ENCODE peak calls at places on chromosome 11, in six cellular contexts. N, P, R, T, I and Y are unnamed samples.

GRCh38 chr11:66124564-66124963 is 54.5 kb downstream of the PACS1 start:
- DNase-seq in N (no peak), P (no peak), R (no peak), T (peak), I (no peak), Y (no peak)

GRCh38 chr11:34988294-34989255 is 72.2 kb downstream of the PDHX start:
- DNase-seq in N (no peak), P (no peak), R (no peak), T (peak), I (no peak), Y (no peak)

GRCh38 chr11:40130427-40130826 is 1329.0 kb downstream of the LRRC4C start:
- DNase-seq in N (no peak), P (no peak), R (no peak), T (no peak), I (no peak), Y (no peak)

GRCh38 chr11:123454060-123454651 is 24.1 kb downstream of the GRAMD1B start:
- DNase-seq in N (peak), P (no peak), R (no peak), T (peak), I (no peak), Y (no peak)

GRCh38 chr11:120663142-120663541 is 151.6 kb downstream of the GRIK4 start:
- DNase-seq in N (no peak), P (no peak), R (no peak), T (no peak), I (no peak), Y (no peak)

GRCh38 chr11:66277475-66278391 is at the start of gene CNIH2:
- DNase-seq in N (peak), P (no peak), R (peak), T (no peak), I (peak), Y (no peak)

GRCh38 chr11:82229346-82229745 is 504.3 kb downstream of the FAM181B start:
- DNase-seq in N (no peak), P (no peak), R (peak), T (no peak), I (no peak), Y (peak)

GRCh38 chr11:74388678-74389327 is 9.4 kb downstream of the PGM2L1 start:
- DNase-seq in N (peak), P (peak), R (peak), T (peak), I (peak), Y (peak)

GRCh38 chr11:124922831-124923230 is 3.8 kb downstream of the HEPN1 start:
- DNase-seq in N (no peak), P (no peak), R (no peak), T (no peak), I (no peak), Y (no peak)

GRCh38 chr11:69595805-69596665 is 44.9 kb upstream of the CCND1 start:
- DNase-seq in N (no peak), P (no peak), R (no peak), T (no peak), I (no peak), Y (no peak)

GRCh38 chr11:93567406-93567819 is 24.2 kb upstream of the SMCO4 start:
- DNase-seq in N (no peak), P (no peak), R (no peak), T (no peak), I (no peak), Y (no peak)

DNA sequence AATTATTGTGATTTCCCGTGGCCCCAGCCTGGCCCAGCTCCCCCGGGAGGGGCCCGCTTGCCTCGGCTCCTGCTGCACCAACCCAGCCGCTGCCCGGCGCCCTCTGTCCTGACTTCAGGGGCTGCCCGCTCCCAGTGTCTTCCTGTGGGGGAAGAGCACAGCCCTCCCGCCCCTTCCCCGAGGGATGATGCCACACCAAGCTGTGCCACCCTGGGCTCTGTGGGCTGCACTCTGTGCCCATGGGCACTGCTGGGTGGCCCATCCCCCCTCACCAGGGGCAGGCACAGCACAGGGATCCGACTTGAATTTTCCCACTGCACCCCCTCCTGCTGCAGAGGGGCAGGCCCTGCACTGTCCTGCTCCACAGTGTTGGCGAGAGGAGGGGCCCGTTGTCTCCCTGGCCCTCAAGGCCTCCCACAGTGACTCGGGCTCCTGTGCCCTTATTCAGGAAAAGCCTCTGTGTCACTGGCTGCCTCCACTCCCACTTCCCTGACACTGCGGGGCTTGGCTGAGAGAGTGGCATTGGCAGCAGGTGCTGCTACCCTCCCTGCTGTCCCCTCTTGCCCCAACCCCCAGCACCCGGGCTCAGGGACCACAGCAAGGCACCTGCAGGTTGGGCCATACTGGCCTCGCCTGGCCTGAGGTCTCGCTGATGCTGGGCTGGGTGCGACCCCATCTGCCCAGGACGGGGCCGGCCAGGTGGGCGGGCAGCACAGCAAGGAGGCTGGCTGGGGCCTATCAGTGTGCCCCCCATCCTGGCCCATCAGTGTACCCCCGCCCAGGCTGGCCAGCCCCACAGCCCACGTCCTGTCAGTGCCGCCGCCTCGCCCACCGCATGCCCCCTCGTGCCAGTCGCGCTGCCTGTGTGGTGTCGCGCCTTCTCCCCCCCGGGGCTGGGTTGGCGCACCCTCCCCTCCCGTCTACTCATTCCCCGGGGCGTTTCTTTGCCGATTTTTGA is 3.3 kb upstream of the ANKRD13D start:
- DNase-seq in N (no peak), P (no peak), R (no peak), T (no peak), I (no peak), Y (no peak)
- TF ChIP-seq BHLHE40 in N (no peak), P (no peak), R (no peak), T (no peak), I (no peak), Y (no peak)

DNA sequence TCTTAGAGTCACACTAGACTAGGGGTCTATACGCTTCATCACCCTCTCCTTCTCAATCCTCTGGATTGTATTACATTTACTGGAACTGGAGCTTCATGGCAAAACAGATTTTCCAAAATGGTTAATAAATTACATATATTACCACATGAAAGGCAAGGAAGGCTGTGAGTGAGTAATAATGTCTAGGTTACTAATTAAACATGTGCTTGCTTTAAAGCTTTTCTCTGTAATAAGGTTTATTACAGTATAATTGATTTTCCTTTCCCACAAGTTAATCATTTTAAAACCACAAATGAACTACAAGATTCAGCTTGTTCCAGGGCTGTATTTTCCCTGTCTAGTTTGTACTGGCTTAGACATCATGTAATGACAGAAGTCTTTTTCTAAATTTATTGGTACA is 25.6 kb downstream of the MMP13 start:
- DNase-seq in N (no peak), P (no peak), R (no peak), T (no peak), I (no peak), Y (no peak)
- TF ChIP-seq BHLHE40 in N (no peak), P (no peak), R (no peak), T (no peak), I (no peak), Y (no peak)

GRCh38 chr11:22405377-22405776 is 67.2 kb downstream of the SLC17A6 start:
- DNase-seq in N (no peak), P (no peak), R (no peak), T (no peak), I (no peak), Y (no peak)
- TF ChIP-seq BHLHE40 in N (no peak), P (no peak), R (no peak), T (no peak), I (no peak), Y (no peak)

DNA sequence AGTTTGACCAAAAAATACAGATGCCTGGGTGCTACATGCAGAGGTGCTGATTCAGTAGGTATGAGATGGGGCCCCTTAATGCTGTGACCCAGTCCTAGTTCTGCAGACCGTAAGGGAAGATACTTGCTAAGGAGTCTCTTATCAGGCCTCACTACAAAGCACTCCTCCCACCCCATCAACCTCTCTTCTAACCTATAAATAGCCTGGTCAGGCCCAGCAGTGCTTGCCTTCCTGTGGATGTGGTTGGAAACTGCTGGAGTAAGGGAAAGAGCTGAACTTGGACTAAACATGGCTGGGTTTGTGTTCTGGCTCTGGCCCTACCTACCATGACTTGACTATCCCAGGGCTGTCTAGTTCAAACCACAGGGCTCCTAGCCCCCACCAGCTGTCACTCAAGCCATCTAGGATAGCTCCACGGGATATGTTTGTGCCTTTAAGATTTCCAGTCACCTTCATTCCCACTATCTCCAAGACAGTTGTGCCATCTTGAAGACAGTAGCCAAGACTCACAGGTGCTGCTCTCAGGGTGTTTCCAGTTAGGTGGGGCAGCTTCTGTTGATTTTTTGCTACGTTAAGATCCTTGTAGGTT is 9.5 kb upstream of the DKK3 start:
- DNase-seq in N (no peak), P (no peak), R (no peak), T (peak), I (no peak), Y (no peak)
- TF ChIP-seq BHLHE40 in N (no peak), P (no peak), R (no peak), T (no peak), I (no peak), Y (no peak)

GRCh38 chr11:131626761-131627160 is 256.3 kb downstream of the NTM start:
- DNase-seq in N (no peak), P (no peak), R (no peak), T (no peak), I (no peak), Y (no peak)
- TF ChIP-seq BHLHE40 in N (no peak), P (no peak), R (no peak), T (no peak), I (no peak), Y (no peak)

GRCh38 chr11:13009476-13009920 is 382 bp downstream of the RASSF10 start:
- DNase-seq in N (no peak), P (no peak), R (no peak), T (no peak), I (no peak), Y (no peak)
- TF ChIP-seq BHLHE40 in N (no peak), P (no peak), R (no peak), T (no peak), I (no peak), Y (no peak)

GRCh38 chr11:57745206-57745605 is 3.9 kb downstream of the SELENOH start:
- DNase-seq in N (no peak), P (no peak), R (no peak), T (no peak), I (no peak), Y (no peak)
- TF ChIP-seq BHLHE40 in N (no peak), P (no peak), R (no peak), T (no peak), I (no peak), Y (no peak)